ENCODE peak calls at places on chromosomes 11 and 22, in six cellular contexts. T is CD8-positive, alpha-beta memory T cell; X is heart right ventricle; L is CD8-positive, alpha-beta T cell; G is aorta; R is left ventricle myocardium inferior. K is an unnamed sample. For H3K27me3 and H3K4me1, the result is how much of the 10 kb centered on the place peaks cover.

GRCh38 chr11:14764899-14765527 is 121.4 kb downstream of the PDE3B start:
- DNase-seq in T (no peak), X (no peak), L (no peak), G (no peak), R (no peak), K (peak)

GRCh38 chr22:46852771-46853170 is 90.3 kb downstream of the TBC1D22A start:
- DNase-seq in T (no peak), X (no peak), L (peak), G (no peak), R (no peak), K (no peak)

GRCh38 chr11:124669193-124669592 is 4.3 kb downstream of the SIAE start:
- DNase-seq in T (peak), X (peak), L (peak), G (no peak), R (no peak), K (peak)

GRCh38 chr22:33034753-33035152 is 23.4 kb downstream of the SYN3 start:
- DNase-seq in T (no peak), X (no peak), L (no peak), G (no peak), R (no peak), K (no peak)

GRCh38 chr11:118655486-118656190 is 23.8 kb downstream of the TREH start:
- DNase-seq in T (no peak), X (no peak), L (no peak), G (peak), R (no peak), K (no peak)

GRCh38 chr11:19349340-19350025 is 108.7 kb upstream of the E2F8 start:
- DNase-seq in T (no peak), X (no peak), L (no peak), G (no peak), R (no peak), K (no peak)

GRCh38 chr11:96361778-96362177 is 18.8 kb upstream of the MAML2 start:
- DNase-seq in T (no peak), X (no peak), L (no peak), G (no peak), R (no peak), K (no peak)

GRCh38 chr22:49736538-49736937 is 91.1 kb downstream of the BRD1 start:
- DNase-seq in T (no peak), X (no peak), L (peak), G (no peak), R (no peak), K (no peak)

GRCh38 chr11:68904458-68904847 is 762 bp downstream of the IGHMBP2 start:
- DNase-seq in T (peak), X (no peak), L (no peak), G (no peak), R (peak), K (peak)

GRCh38 chr22:46072030-46072881 is 78.1 kb upstream of the PPARA start:
- DNase-seq in T (no peak), X (peak), L (no peak), G (peak), R (peak), K (no peak)

GRCh38 chr22:50540352-50540751 is 5.3 kb upstream of the KLHDC7B start:
- DNase-seq in T (no peak), X (no peak), L (no peak), G (no peak), R (no peak), K (no peak)

GRCh38 chr11:133964946-133965632 is 8.3 kb upstream of the IGSF9B start:
- DNase-seq in T (no peak), X (no peak), L (no peak), G (no peak), R (no peak), K (no peak)

GRCh38 chr11:8261921-8262551 is 1.6 kb downstream of the LMO1 start:
- DNase-seq in T (no peak), X (no peak), L (no peak), G (peak), R (no peak), K (no peak)

GRCh38 chr11:72243173-72243566 is 806 bp downstream of the PHOX2A start:
- DNase-seq in T (no peak), X (no peak), L (no peak), G (peak), R (no peak), K (no peak)

GRCh38 chr11:45079943-45080719 is 66.3 kb upstream of the PRDM11 start:
- DNase-seq in T (peak), X (no peak), L (peak), G (no peak), R (no peak), K (no peak)

GRCh38 chr22:38266120-38266519 is 6.7 kb downstream of the TMEM184B start:
- DNase-seq in T (no peak), X (no peak), L (no peak), G (no peak), R (no peak), K (peak)

GRCh38 chr11:17411418-17411817 is 23.0 kb upstream of the KCNJ11 start:
- DNase-seq in T (no peak), X (no peak), L (no peak), G (no peak), R (no peak), K (no peak)

GRCh38 chr11:83069441-83070043 is 2.2 kb downstream of the RAB30 start:
- DNase-seq in T (no peak), X (no peak), L (no peak), G (no peak), R (no peak), K (no peak)

GRCh38 chr11:12517741-12518140 is 140.4 kb downstream of the PARVA start:
- DNase-seq in T (no peak), X (no peak), L (no peak), G (no peak), R (no peak), K (no peak)

GRCh38 chr11:78037056-78037455 is 14.0 kb upstream of the KCTD14 start:
- DNase-seq in T (no peak), X (no peak), L (no peak), G (no peak), R (no peak), K (no peak)

GRCh38 chr11:78465169-78465942 is 47.7 kb upstream of the GAB2 start:
- DNase-seq in T (peak), X (no peak), L (peak), G (no peak), R (no peak), K (no peak)

GRCh38 chr11:1299621-1300020 is 9.8 kb downstream of the TOLLIP start:
- DNase-seq in T (no peak), X (no peak), L (peak), G (peak), R (no peak), K (no peak)

GRCh38 chr11:9880657-9881056 is 216.8 kb downstream of the SWAP70 start:
- DNase-seq in T (no peak), X (no peak), L (no peak), G (no peak), R (no peak), K (no peak)

GRCh38 chr11:59263225-59263894 is 50.6 kb upstream of the MPEG1 start:
- DNase-seq in T (no peak), X (no peak), L (no peak), G (no peak), R (no peak), K (peak)

GRCh38 chr11:2673871-2674471 is 25.8 kb downstream of the KCNQ1OT1 start:
- DNase-seq in T (no peak), X (no peak), L (no peak), G (no peak), R (no peak), K (no peak)

GRCh38 chr11:124761301-124762021 is 629 bp downstream of the ESAM start:
- DNase-seq in T (no peak), X (peak), L (no peak), G (no peak), R (peak), K (no peak)

GRCh38 chr11:47514825-47515647 is 37.9 kb downstream of the CELF1 start:
- DNase-seq in T (no peak), X (no peak), L (no peak), G (no peak), R (no peak), K (peak)

GRCh38 chr22:49586244-49586748 is 241.4 kb downstream of the BRD1 start:
- DNase-seq in T (no peak), X (no peak), L (no peak), G (peak), R (no peak), K (no peak)

GRCh38 chr22:35376728-35377472 is 4.0 kb upstream of the HMOX1 start:
- DNase-seq in T (no peak), X (peak), L (no peak), G (peak), R (peak), K (peak)

GRCh38 chr22:46728470-46728869 is 9.6 kb downstream of the CERK start:
- DNase-seq in T (no peak), X (no peak), L (no peak), G (no peak), R (no peak), K (no peak)

GRCh38 chr22:29190051-29190450 is 15.6 kb upstream of the EMID1 start:
- DNase-seq in T (no peak), X (no peak), L (no peak), G (no peak), R (no peak), K (no peak)

GRCh38 chr11:129230006-129230405 is 37.9 kb upstream of the ARHGAP32 start:
- DNase-seq in T (no peak), X (no peak), L (no peak), G (no peak), R (no peak), K (no peak)

GRCh38 chr11:107856981-107857517 is 1.5 kb downstream of the SLC35F2 start:
- DNase-seq in T (no peak), X (no peak), L (no peak), G (no peak), R (no peak), K (no peak)

GRCh38 chr11:62542111-62542745 is 4.4 kb downstream of the AHNAK start:
- DNase-seq in T (no peak), X (no peak), L (no peak), G (no peak), R (no peak), K (no peak)

GRCh38 chr11:113261709-113262475 is 52.5 kb upstream of the TTC12 start:
- DNase-seq in T (no peak), X (no peak), L (no peak), G (no peak), R (no peak), K (no peak)

GRCh38 chr11:36997656-36998055 is 399.6 kb upstream of the RAG2 start:
- DNase-seq in T (no peak), X (no peak), L (no peak), G (no peak), R (no peak), K (no peak)

GRCh38 chr11:16966633-16967346 is 47.4 kb downstream of the PLEKHA7 start:
- DNase-seq in T (no peak), X (no peak), L (no peak), G (no peak), R (no peak), K (no peak)

DNA sequence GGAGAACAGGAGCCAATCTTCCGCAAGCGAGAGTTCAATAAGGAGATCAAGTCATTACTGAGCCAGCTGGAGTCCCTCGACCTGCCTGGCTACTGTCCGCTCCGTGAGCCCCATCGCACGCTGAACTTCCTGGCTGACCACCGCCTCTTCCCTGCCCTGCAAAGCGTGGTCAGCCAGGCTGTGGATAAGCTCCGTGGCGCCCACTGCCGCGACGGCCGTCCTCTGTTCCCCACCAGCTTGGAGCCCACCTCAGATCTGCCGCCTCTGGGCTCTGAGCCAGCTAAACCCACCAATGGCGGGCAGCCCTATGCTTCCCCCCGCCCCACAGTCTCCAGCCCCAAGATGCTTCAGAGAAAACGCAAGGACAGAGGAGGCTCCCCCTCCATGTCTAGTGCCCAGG is 2.3 kb downstream of the CCDC116 start:
- DNase-seq in T (no peak), X (no peak), L (no peak), G (no peak), R (no peak), K (no peak)
- H3K27me3 ChIP-seq in T (under half), X (under half), L (under half), G (under half), R (under half), K (under half)

DNA sequence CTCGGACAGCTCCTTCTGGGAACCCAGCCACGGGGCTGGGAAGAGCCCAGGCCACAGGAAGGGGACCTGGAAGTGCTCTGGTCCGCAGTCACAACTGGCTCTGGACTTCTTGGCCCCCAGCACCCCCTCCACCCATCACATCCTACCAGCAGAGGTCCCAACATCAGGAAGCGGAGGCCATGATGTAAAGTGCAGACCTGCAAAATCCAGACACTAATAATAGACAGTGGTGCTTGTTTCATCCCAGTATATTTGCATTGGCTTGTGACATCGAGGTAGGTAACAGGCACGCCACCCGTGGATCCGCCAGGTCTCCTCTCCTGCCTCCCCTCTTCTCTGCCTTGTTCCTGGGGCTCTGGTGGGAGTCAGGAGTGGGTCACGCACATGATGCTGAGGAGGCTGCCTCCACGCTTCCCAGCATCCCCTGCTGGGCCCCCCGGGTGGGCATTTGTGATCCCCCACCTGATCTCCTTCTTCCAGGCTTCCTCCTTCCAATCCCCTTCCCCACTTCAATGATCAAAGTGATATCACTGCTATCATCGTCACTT is 1454.0 kb downstream of the BRD1 start:
- DNase-seq in T (no peak), X (no peak), L (peak), G (peak), R (no peak), K (no peak)
- H3K4me1 ChIP-seq in T (under half), X (under half), L (under half), G (under half), R (under half), K (under half)

DNA sequence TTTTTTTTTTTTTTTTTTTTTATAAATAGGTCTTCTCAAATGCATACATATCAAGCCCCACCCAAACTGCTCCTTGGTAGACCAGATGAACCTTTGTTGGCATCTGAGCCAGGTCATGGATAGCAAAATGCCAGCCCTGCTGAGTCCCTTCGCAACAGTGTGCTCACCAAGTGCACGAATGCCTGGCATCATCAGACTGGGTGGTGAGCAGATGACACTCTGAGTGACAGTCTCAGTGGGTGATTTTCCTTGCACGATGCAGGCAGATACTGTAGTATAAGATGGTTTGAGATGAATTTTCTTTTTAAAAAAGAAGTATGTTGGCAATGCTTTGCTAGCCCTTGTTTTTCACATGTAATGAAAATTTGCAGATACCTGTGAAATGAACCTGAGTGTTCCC is 74.0 kb downstream of the RCN1 start:
- DNase-seq in T (no peak), X (no peak), L (no peak), G (no peak), R (no peak), K (no peak)
- H3K27me3 ChIP-seq in T (under half), X (under half), L (under half), G (under half), R (under half), K (under half)

GRCh38 chr11:46364791-46365190 is 16.7 kb upstream of the MDK start:
- DNase-seq in T (no peak), X (no peak), L (no peak), G (no peak), R (no peak), K (no peak)

GRCh38 chr11:46366260-46366659 is 15.2 kb upstream of the MDK start:
- DNase-seq in T (no peak), X (no peak), L (no peak), G (no peak), R (no peak), K (no peak)

GRCh38 chr11:46367916-46368267 is 13.6 kb upstream of the MDK start:
- DNase-seq in T (no peak), X (no peak), L (no peak), G (no peak), R (no peak), K (no peak)

GRCh38 chr11:46367244-46367915 is 14.1 kb upstream of the MDK start:
- DNase-seq in T (peak), X (peak), L (peak), G (peak), R (peak), K (peak)

GRCh38 chr11:46366661-46367161 is 14.8 kb upstream of the MDK start:
- DNase-seq in T (no peak), X (no peak), L (no peak), G (no peak), R (no peak), K (no peak)
- H3K4me1 ChIP-seq in T (under half), X (under half), L (half or more), G (under half), R (half or more), K (under half)

K was measured in cardiac muscle cell.